ENCODE peak calls at places on chromosomes 11 and 22, in four cellular contexts. S, O, P and Q are unnamed samples.

GRCh38 chr11:92130432-92130831 is 94.2 kb upstream of the FAT3 start:
- DNase-seq in O (no peak), P (no peak), S (no peak), Q (no peak)

GRCh38 chr11:102620858-102621561 is 4.1 kb downstream of the MMP20 start:
- DNase-seq in O (no peak), P (no peak), S (no peak), Q (no peak)

GRCh38 chr11:73814812-73815211 is 27.1 kb downstream of the MRPL48 start:
- DNase-seq in O (no peak), P (no peak), S (no peak), Q (no peak)

GRCh38 chr11:33257160-33257896 is at the start of gene HIPK3:
- DNase-seq in S (peak; percentile 66), O (peak; percentile 33), P (peak; percentile 84), Q (peak; percentile 93)

GRCh38 chr11:78040691-78041379 is 17.8 kb upstream of the KCTD14 start:
- DNase-seq in S (no peak), O (no peak), P (no peak), Q (no peak)

GRCh38 chr11:12998336-12998735 is 10.8 kb upstream of the RASSF10 start:
- DNase-seq in S (no peak), O (no peak), P (no peak), Q (no peak)

GRCh38 chr11:126310992-126311310 is 7.1 kb downstream of the DCPS start:
- DNase-seq in P (no peak), O (no peak), S (no peak), Q (no peak)

GRCh38 chr11:70312401-70313357 is 42.2 kb downstream of the PPFIA1 start:
- DNase-seq in P (no peak), S (no peak), O (no peak), Q (no peak)

GRCh38 chr22:41479671-41480396 is 10.9 kb downstream of the ACO2 start:
- DNase-seq in P (no peak), S (no peak), O (no peak), Q (no peak)

GRCh38 chr11:64245797-64246623 is 733 bp downstream of the PPP1R14B start:
- DNase-seq in O (no peak), P (peak; percentile 92), S (peak; percentile 58), Q (peak; percentile 72)

GRCh38 chr11:71370020-71370747 is 78.0 kb downstream of the DHCR7 start:
- DNase-seq in P (no peak), O (no peak), S (no peak), Q (no peak)